ENCODE peak calls at places on chromosomes 13 and 19, in five cellular contexts. Q, L, X, W and B are unnamed samples.

GRCh38 chr19:46926201-46927071 is 65.6 kb downstream of the ARHGAP35 start:
- DNase-seq in Q (no peak), L (no peak), X (no peak), W (no peak), B (no peak)

GRCh38 chr13:94764576-94765321 is 52.4 kb upstream of the SOX21 start:
- DNase-seq in W (no peak), X (no peak), L (no peak), Q (no peak), B (no peak)

GRCh38 chr19:18939922-18940775 is 868 bp downstream of the HOMER3 start:
- DNase-seq in Q (no peak), W (no peak), X (peak; percentile 35), L (no peak), B (no peak)

GRCh38 chr13:78806457-78806856 is 147.5 kb upstream of the OBI1 start:
- DNase-seq in W (no peak), Q (no peak), L (no peak), X (peak; percentile 11), B (no peak)

GRCh38 chr19:4379383-4380253 is 20.7 kb downstream of the SH3GL1 start:
- DNase-seq in Q (no peak), X (peak; percentile 38), L (no peak), W (no peak), B (no peak)

GRCh38 chr19:18975011-18975410 is 34.0 kb upstream of the HOMER3 start:
- DNase-seq in L (no peak), X (no peak), W (no peak), Q (no peak), B (no peak)

GRCh38 chr13:85194482-85194881 is 604.7 kb downstream of the SLITRK6 start:
- DNase-seq in Q (no peak), W (no peak), X (no peak), L (no peak), B (no peak)

GRCh38 chr13:110433014-110433413 is 125.9 kb downstream of the COL4A2 start:
- DNase-seq in X (peak; percentile 74), W (no peak), L (no peak), Q (no peak), B (no peak)

GRCh38 chr13:40813662-40814454 is 24.4 kb downstream of the SLC25A15 start:
- DNase-seq in Q (no peak), L (no peak), X (peak; percentile 16), W (no peak), B (peak; percentile 4)

GRCh38 chr13:93767917-93768422 is 541.4 kb downstream of the GPC6 start:
- DNase-seq in X (no peak), L (no peak), W (no peak), Q (no peak), B (no peak)

GRCh38 chr19:38907670-38908069 is 4.3 kb downstream of the CCER2 start:
- DNase-seq in X (no peak), L (no peak), Q (no peak), W (no peak), B (no peak)

GRCh38 chr13:55714120-55714519 is 1426.6 kb upstream of the PRR20A start:
- DNase-seq in L (no peak), Q (no peak), W (no peak), X (no peak), B (no peak)

GRCh38 chr19:44552324-44552723 is 22.8 kb upstream of the CEACAM20 start:
- DNase-seq in Q (no peak), W (peak; percentile 5), L (no peak), X (peak; percentile 45), B (peak; percentile 75)